ENCODE peak calls at places on chromosomes 7 and 10, in nine cellular contexts. Z is cardiac muscle cell; I is CD4-positive, CD25-positive, alpha-beta regulatory T cell; U is suprapubic skin; L is A673; C is pancreas; Q is stomach; A is adipocyte; O is CD8-positive, alpha-beta T cell. Y is an unnamed sample.

GRCh38 chr7:150665075-150665794 is 20.3 kb upstream of the GIMAP2 start:
- DNase-seq in Q (no peak), A (no peak), Z (no peak), O (no peak), U (no peak), L (no peak), C (no peak), I (no peak), Y (no peak)

GRCh38 chr10:22621726-22622125 is 92.7 kb downstream of the PIP4K2A start:
- DNase-seq in A (no peak), U (no peak), O (no peak), L (no peak), Q (no peak), I (no peak), Z (no peak), C (no peak), Y (no peak)

GRCh38 chr10:11835061-11835460 is 11.9 kb downstream of the PROSER2 start:
- DNase-seq in Q (no peak), U (no peak), Z (no peak), O (no peak), C (no peak), L (no peak), A (no peak), I (no peak), Y (no peak)

GRCh38 chr10:5413012-5413938 is 918 bp downstream of the NET1 start:
- DNase-seq in L (peak; percentile 55), Z (peak; percentile 74), A (peak; percentile 39), I (no peak), C (no peak), U (no peak), Q (no peak), O (no peak), Y (no peak)

GRCh38 chr7:11988186-11988585 is 156.2 kb upstream of the THSD7A start:
- DNase-seq in O (no peak), I (no peak), U (no peak), C (no peak), Z (no peak), A (no peak), L (no peak), Q (no peak), Y (no peak)

GRCh38 chr7:151128144-151128543 is 39.4 kb downstream of the GBX1 start:
- DNase-seq in Z (no peak), A (no peak), I (no peak), O (no peak), U (no peak), L (no peak), Q (no peak), C (peak; percentile 17), Y (no peak)

GRCh38 chr10:122525788-122526187 is 34.8 kb upstream of the DMBT1 start:
- DNase-seq in I (no peak), U (no peak), Q (no peak), O (no peak), L (no peak), Z (peak; percentile 26), C (no peak), A (no peak), Y (peak; percentile 61)

GRCh38 chr10:74194545-74194944 is 43.5 kb downstream of the ADK start:
- DNase-seq in I (no peak), U (no peak), Z (peak; percentile 28), A (no peak), C (no peak), O (no peak), Q (no peak), L (no peak), Y (no peak)

GRCh38 chr7:2521952-2522591 is 2.5 kb downstream of the LFNG start:
- DNase-seq in Q (no peak), A (no peak), O (peak; percentile 45), L (peak; percentile 49), C (peak; percentile 69), I (peak; percentile 65), U (no peak), Z (peak; percentile 39), Y (peak; percentile 76)

GRCh38 chr7:151132461-151133205 is 34.9 kb downstream of the GBX1 start:
- DNase-seq in Z (no peak), C (no peak), Q (no peak), U (no peak), O (no peak), L (no peak), I (no peak), A (no peak), Y (no peak)

GRCh38 chr10:122265896-122266295 is 5.2 kb upstream of the BTBD16 start:
- DNase-seq in Z (no peak), Q (no peak), A (no peak), I (no peak), L (no peak), O (no peak), U (peak; percentile 7), C (no peak), Y (no peak)

GRCh38 chr7:111025013-111025412 is 65.9 kb upstream of the LRRN3 start:
- DNase-seq in A (no peak), I (no peak), U (no peak), Z (no peak), L (no peak), C (no peak), Q (no peak), O (no peak), Y (no peak)

GRCh38 chr7:72391821-72392377 is 20.2 kb downstream of the CALN1 start:
- DNase-seq in Z (no peak), C (no peak), A (no peak), U (no peak), Q (no peak), O (no peak), I (no peak), L (no peak), Y (no peak)

GRCh38 chr7:57203161-57203791 is 71.0 kb upstream of the ZNF479 start:
- DNase-seq in O (no peak), L (no peak), A (no peak), U (no peak), C (no peak), I (no peak), Q (peak; percentile 20), Z (no peak), Y (no peak)

GRCh38 chr7:1961776-1962276 is 270.9 kb downstream of the MAD1L1 start:
- DNase-seq in Z (peak; percentile 68), U (no peak), L (no peak), I (peak; percentile 14), A (peak; percentile 60), Q (no peak), O (no peak), C (no peak), Y (no peak)

GRCh38 chr7:139054101-139054500 is 18.3 kb upstream of the ZC3HAV1L start:
- DNase-seq in L (peak; percentile 87), C (no peak), Q (no peak), O (no peak), I (no peak), U (no peak), A (peak; percentile 12), Z (no peak), Y (no peak)

GRCh38 chr10:121073743-121074142 is 222.6 kb downstream of the WDR11 start:
- DNase-seq in L (no peak), A (no peak), U (no peak), I (no peak), O (no peak), Q (no peak), Z (no peak), C (no peak), Y (no peak)

GRCh38 chr7:2811476-2812118 is 32.5 kb downstream of the GNA12 start:
- DNase-seq in Z (peak; percentile 75), Q (no peak), I (no peak), L (no peak), C (no peak), O (no peak), A (peak; percentile 22), U (no peak), Y (no peak)

GRCh38 chr10:99694171-99694570 is 34.9 kb downstream of the ENTPD7 start:
- DNase-seq in U (no peak), L (no peak), O (no peak), Z (peak; percentile 35), A (peak; percentile 80), Q (no peak), I (no peak), C (no peak), Y (no peak)
- H3K36me3 ChIP-seq in U (peaks cover 73% of the 10 kb centered on the region), L (peaks cover 16% of the 10 kb centered on the region), O (no peaks in the 10 kb centered on the region), Z (peaks cover 16% of the 10 kb centered on the region), A (peaks cover 60% of the 10 kb centered on the region), Q (peaks cover 37% of the 10 kb centered on the region), I (peaks cover 34% of the 10 kb centered on the region), C (peaks cover 47% of the 10 kb centered on the region), Y (peaks cover 6% of the 10 kb centered on the region)

DNA sequence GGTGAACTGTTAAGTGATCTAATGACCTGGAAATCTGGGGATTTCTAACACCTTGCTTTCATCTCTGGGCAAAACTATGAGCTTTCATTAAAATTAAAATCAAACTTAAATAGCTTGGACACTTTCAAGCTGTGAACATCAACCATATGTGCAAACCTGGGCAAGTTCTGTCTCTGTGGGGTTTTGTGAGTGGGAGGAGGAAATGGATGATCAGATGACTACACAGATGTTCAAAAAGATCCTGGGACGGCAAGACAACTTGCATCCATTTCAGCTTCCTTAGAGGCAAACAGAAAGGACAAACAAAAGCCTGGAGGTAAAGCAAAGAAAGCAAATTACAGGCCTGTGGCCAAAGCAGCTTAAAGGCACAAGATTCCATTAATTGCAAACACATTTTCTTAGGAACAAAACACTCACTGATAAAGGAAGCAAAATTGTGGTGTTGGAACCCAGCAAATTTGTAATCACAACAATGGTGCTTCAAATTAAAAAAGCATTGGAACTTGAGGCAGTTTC is 222.2 kb downstream of the NEBL start:
- DNase-seq in L (no peak), A (no peak), C (no peak), Z (no peak), U (no peak), Q (no peak), O (no peak), I (no peak), Y (no peak)
- H3K27me3 ChIP-seq in L (no peaks in the 10 kb centered on the region), A (no peaks in the 10 kb centered on the region), C (no peaks in the 10 kb centered on the region), Z (no peaks in the 10 kb centered on the region), U (no peaks in the 10 kb centered on the region), Q (no peaks in the 10 kb centered on the region), O (no peaks in the 10 kb centered on the region), I (no peaks in the 10 kb centered on the region), Y (no peaks in the 10 kb centered on the region)

DNA sequence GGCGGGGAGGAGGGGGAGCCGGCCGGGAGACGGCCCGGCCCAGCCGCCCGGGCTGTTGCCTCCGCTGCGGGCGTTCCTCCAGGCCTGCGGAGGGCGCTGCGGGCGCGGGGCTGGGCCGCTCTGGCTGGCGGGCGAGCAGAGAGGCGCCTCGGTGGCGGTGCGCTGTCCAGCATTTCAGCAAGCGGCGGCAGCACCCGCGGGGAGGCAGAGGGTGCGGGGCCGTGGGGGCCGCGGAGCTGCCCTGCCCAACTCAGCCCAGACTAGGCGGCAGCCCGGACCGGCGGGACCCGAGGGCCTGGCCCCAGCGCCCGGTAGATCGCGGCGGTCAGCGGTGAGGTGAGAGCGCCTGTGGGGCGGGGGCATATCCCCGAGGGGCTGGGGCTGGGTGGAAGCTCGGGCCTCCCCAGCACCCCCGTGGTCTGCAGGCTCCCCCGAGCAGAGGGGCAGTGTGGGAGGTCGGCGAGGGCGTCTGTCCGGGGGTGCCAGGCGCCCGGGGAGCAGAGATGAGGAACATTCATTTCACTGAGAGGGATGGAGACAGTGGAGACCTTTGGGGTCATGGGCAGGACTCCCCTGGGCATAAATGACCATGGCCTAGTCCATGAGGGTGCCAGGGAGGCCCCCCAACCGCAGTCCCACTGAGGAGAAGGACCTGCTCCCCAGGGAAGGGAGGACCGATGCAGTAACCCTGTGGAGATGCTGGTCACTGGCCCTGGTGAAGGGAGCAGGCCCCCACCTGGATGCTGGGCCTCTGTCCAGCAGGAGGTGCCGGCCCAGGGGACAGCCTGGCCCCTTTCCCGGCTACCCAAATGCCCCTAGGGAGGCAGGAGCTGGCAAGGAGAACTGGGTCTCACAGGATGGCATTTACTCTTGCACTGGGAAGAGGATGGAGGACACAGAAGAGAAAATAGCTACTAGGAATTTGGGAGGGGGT is at the start of gene SRRM3:
- DNase-seq in I (peak; percentile 63), Z (peak; percentile 85), Q (peak; percentile 78), A (peak; percentile 89), C (peak; percentile 87), L (peak; percentile 88), U (no peak), O (peak; percentile 74), Y (peak; percentile 74)
- H3K4me3 ChIP-seq in I (no peak within 1 kb of the TSS), Z (peak within 1 kb of the TSS; percentile 19), Q (peak within 1 kb of the TSS; percentile 20), A (no peak within 1 kb of the TSS), C (no peak within 1 kb of the TSS), L (peak within 1 kb of the TSS; percentile 37), U (peak within 1 kb of the TSS; percentile 8), O (no peak within 1 kb of the TSS), Y (no peak within 1 kb of the TSS)

GRCh38 chr7:44685723-44686122 is 62.9 kb upstream of the ZMIZ2 start:
- DNase-seq in Q (no peak), L (no peak), O (no peak), I (no peak), A (no peak), Z (no peak), C (no peak), U (no peak), Y (no peak)
- H3K36me3 ChIP-seq in Q (peaks cover 30% of the 10 kb centered on the region), L (peaks cover 23% of the 10 kb centered on the region), O (peaks cover 10% of the 10 kb centered on the region), I (peaks cover 55% of the 10 kb centered on the region), A (peaks cover 31% of the 10 kb centered on the region), Z (peaks cover 36% of the 10 kb centered on the region), C (no peaks in the 10 kb centered on the region), U (peaks cover 66% of the 10 kb centered on the region), Y (no peaks in the 10 kb centered on the region)